ENCODE peak calls at places on chromosome 1, in six cellular contexts. One of them, this sample, is unnamed.

GRCh38 chr1:10353282-10353681 is 45.6 kb upstream of the PGD start:
- DNase-seq in ovary: no peak
- DNase-seq in A549: no peak
- DNase-seq in tibial nerve: no peak
- DNase-seq in IMR-90: no peak
- DNase-seq in heart left ventricle: no peak
- DNase-seq in this sample: no peak

GRCh38 chr1:6477039-6477820 is 11.3 kb upstream of the TNFRSF25 start:
- DNase-seq in ovary: no peak
- DNase-seq in A549: no peak
- DNase-seq in tibial nerve: no peak
- DNase-seq in IMR-90: no peak
- DNase-seq in heart left ventricle: no peak
- DNase-seq in this sample: no peak

GRCh38 chr1:247385283-247385682 is 30.7 kb upstream of the NLRP3 start:
- DNase-seq in ovary: no peak
- DNase-seq in A549: no peak
- DNase-seq in tibial nerve: no peak
- DNase-seq in IMR-90: peak
- DNase-seq in heart left ventricle: no peak
- DNase-seq in this sample: peak

GRCh38 chr1:240492832-240493440 is 119.0 kb downstream of the GREM2 start:
- DNase-seq in ovary: peak
- DNase-seq in A549: peak
- DNase-seq in tibial nerve: no peak
- DNase-seq in IMR-90: peak
- DNase-seq in heart left ventricle: no peak
- DNase-seq in this sample: no peak

GRCh38 chr1:944341-945325 is 14.4 kb downstream of the NOC2L start:
- DNase-seq in ovary: peak
- DNase-seq in A549: no peak
- DNase-seq in tibial nerve: no peak
- DNase-seq in IMR-90: peak
- DNase-seq in heart left ventricle: no peak
- DNase-seq in this sample: no peak

GRCh38 chr1:66452162-66452561 is 81.8 kb upstream of the SGIP1 start:
- DNase-seq in ovary: no peak
- DNase-seq in A549: no peak
- DNase-seq in tibial nerve: no peak
- DNase-seq in IMR-90: no peak
- DNase-seq in heart left ventricle: no peak
- DNase-seq in this sample: no peak

GRCh38 chr1:226063362-226064167 is 1.0 kb downstream of the H3-3A start:
- DNase-seq in ovary: peak
- DNase-seq in A549: peak
- DNase-seq in tibial nerve: peak
- DNase-seq in IMR-90: peak
- DNase-seq in heart left ventricle: peak
- DNase-seq in this sample: no peak

GRCh38 chr1:74328851-74329250 is 93.7 kb downstream of the TNNI3K start:
- DNase-seq in ovary: no peak
- DNase-seq in A549: no peak
- DNase-seq in tibial nerve: no peak
- DNase-seq in IMR-90: no peak
- DNase-seq in heart left ventricle: no peak
- DNase-seq in this sample: no peak

GRCh38 chr1:1624443-1625403 is 7.2 kb upstream of the MMP23B start:
- DNase-seq in ovary: peak
- DNase-seq in A549: no peak
- DNase-seq in tibial nerve: no peak
- DNase-seq in IMR-90: no peak
- DNase-seq in heart left ventricle: peak
- DNase-seq in this sample: no peak

GRCh38 chr1:1087351-1088035 is 13.4 kb upstream of the RNF223 start:
- DNase-seq in ovary: peak
- DNase-seq in A549: no peak
- DNase-seq in tibial nerve: no peak
- DNase-seq in IMR-90: no peak
- DNase-seq in heart left ventricle: no peak
- DNase-seq in this sample: no peak

GRCh38 chr1:15128520-15129313 is 24.8 kb upstream of the TMEM51 start:
- DNase-seq in ovary: peak
- DNase-seq in A549: peak
- DNase-seq in tibial nerve: peak
- DNase-seq in IMR-90: peak
- DNase-seq in heart left ventricle: peak
- DNase-seq in this sample: peak

GRCh38 chr1:84375965-84376910 is 22.0 kb upstream of the DNASE2B start:
- DNase-seq in ovary: no peak
- DNase-seq in A549: no peak
- DNase-seq in tibial nerve: no peak
- DNase-seq in IMR-90: peak
- DNase-seq in heart left ventricle: no peak
- DNase-seq in this sample: no peak

GRCh38 chr1:62870148-62870547 is 86.2 kb downstream of the ATG4C start:
- DNase-seq in ovary: no peak
- DNase-seq in A549: no peak
- DNase-seq in tibial nerve: no peak
- DNase-seq in IMR-90: peak
- DNase-seq in heart left ventricle: no peak
- DNase-seq in this sample: no peak

GRCh38 chr1:53498555-53499142 is 39.5 kb downstream of the DMRTB1 start:
- DNase-seq in ovary: no peak
- DNase-seq in A549: no peak
- DNase-seq in tibial nerve: no peak
- DNase-seq in IMR-90: peak
- DNase-seq in heart left ventricle: no peak
- DNase-seq in this sample: no peak

GRCh38 chr1:245585252-245585959 is 430.6 kb downstream of the KIF26B start:
- DNase-seq in ovary: no peak
- DNase-seq in A549: peak
- DNase-seq in tibial nerve: no peak
- DNase-seq in IMR-90: peak
- DNase-seq in heart left ventricle: no peak
- DNase-seq in this sample: peak

GRCh38 chr1:242411906-242412305 is 112.6 kb downstream of the PLD5 start:
- DNase-seq in ovary: no peak
- DNase-seq in A549: no peak
- DNase-seq in tibial nerve: no peak
- DNase-seq in IMR-90: no peak
- DNase-seq in heart left ventricle: no peak
- DNase-seq in this sample: no peak

GRCh38 chr1:6107409-6108356 is 62.0 kb downstream of the KCNAB2 start:
- DNase-seq in ovary: no peak
- DNase-seq in A549: no peak
- DNase-seq in tibial nerve: no peak
- DNase-seq in IMR-90: no peak
- DNase-seq in heart left ventricle: no peak
- DNase-seq in this sample: no peak

GRCh38 chr1:162663086-162663485 is 30.8 kb downstream of the DDR2 start:
- DNase-seq in ovary: no peak
- DNase-seq in A549: no peak
- DNase-seq in tibial nerve: no peak
- DNase-seq in IMR-90: peak
- DNase-seq in heart left ventricle: no peak
- DNase-seq in this sample: no peak

GRCh38 chr1:1200876-1201810 is 5.2 kb downstream of the TNFRSF18 start:
- DNase-seq in ovary: peak
- DNase-seq in A549: peak
- DNase-seq in tibial nerve: no peak
- DNase-seq in IMR-90: peak
- DNase-seq in heart left ventricle: peak
- DNase-seq in this sample: peak

GRCh38 chr1:156833598-156833997 is 16.9 kb upstream of the SH2D2A start:
- DNase-seq in ovary: no peak
- DNase-seq in A549: no peak
- DNase-seq in tibial nerve: no peak
- DNase-seq in IMR-90: no peak
- DNase-seq in heart left ventricle: no peak
- DNase-seq in this sample: no peak

GRCh38 chr1:185668013-185668412 is 66.2 kb upstream of the HMCN1 start:
- DNase-seq in ovary: no peak
- DNase-seq in A549: no peak
- DNase-seq in tibial nerve: no peak
- DNase-seq in IMR-90: no peak
- DNase-seq in heart left ventricle: no peak
- DNase-seq in this sample: no peak

GRCh38 chr1:40306296-40306695 is 10.8 kb downstream of the COL9A2 start:
- DNase-seq in ovary: no peak
- DNase-seq in A549: no peak
- DNase-seq in tibial nerve: no peak
- DNase-seq in IMR-90: no peak
- DNase-seq in heart left ventricle: no peak
- DNase-seq in this sample: no peak

GRCh38 chr1:184160236-184160635 is 108.7 kb downstream of the TSEN15 start:
- DNase-seq in ovary: no peak
- DNase-seq in A549: no peak
- DNase-seq in tibial nerve: no peak
- DNase-seq in IMR-90: peak
- DNase-seq in heart left ventricle: no peak
- DNase-seq in this sample: no peak

GRCh38 chr1:17563494-17564281 is 24.2 kb downstream of the ARHGEF10L start:
- DNase-seq in ovary: no peak
- DNase-seq in A549: no peak
- DNase-seq in tibial nerve: no peak
- DNase-seq in IMR-90: no peak
- DNase-seq in heart left ventricle: peak
- DNase-seq in this sample: no peak

GRCh38 chr1:202159534-202160371 is 649 bp downstream of the PTPN7 start:
- DNase-seq in ovary: no peak
- DNase-seq in A549: no peak
- DNase-seq in tibial nerve: no peak
- DNase-seq in IMR-90: no peak
- DNase-seq in heart left ventricle: no peak
- DNase-seq in this sample: no peak
- TF ChIP-seq POLR2A in ovary: no peak
- TF ChIP-seq POLR2A in A549: no peak
- TF ChIP-seq POLR2A in tibial nerve: no peak
- TF ChIP-seq POLR2A in IMR-90: no peak
- TF ChIP-seq POLR2A in heart left ventricle: no peak
- TF ChIP-seq POLR2A in this sample: no peak

DNA sequence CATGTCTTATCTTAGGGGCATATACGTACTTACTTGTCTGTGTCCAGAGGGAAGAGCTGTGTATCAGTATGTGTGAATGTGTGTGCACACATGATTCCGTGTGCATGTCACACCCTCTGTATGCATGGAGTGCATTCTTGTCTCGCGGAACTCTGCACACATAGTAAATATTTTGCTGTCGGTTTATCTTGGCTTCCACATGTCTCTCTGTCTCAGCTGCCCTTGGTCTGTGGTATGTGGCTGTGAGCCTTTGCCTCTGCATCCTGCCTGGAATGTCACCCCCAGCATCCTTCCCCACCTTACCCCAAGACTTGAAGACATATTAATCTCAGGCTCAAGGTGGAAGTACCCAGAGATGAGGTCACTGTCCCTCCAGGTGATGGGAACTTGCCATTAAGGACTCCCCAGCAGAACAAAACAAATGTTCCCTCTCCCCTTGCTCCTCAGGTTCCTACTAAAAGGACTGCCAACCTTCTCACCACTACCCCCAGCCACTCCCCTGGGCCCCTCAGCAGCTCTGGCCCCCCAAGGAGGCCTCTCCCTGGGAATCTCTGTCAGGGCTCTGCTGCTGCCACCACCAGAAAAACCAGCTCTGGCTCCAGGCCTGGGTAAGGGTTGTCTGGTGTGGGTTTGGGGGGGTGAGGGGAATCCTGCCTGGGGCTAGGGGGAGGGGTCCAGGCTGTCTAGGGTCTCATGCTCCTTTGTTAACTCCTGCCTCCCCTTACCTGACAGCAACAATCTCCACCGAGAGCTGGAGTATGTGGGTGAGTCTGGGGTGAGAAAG is 5.0 kb downstream of the NECTIN4 start:
- DNase-seq in ovary: no peak
- DNase-seq in A549: no peak
- DNase-seq in tibial nerve: no peak
- DNase-seq in IMR-90: peak
- DNase-seq in heart left ventricle: no peak
- DNase-seq in this sample: no peak
- TF ChIP-seq POLR2A in ovary: no peak
- TF ChIP-seq POLR2A in A549: no peak
- TF ChIP-seq POLR2A in tibial nerve: no peak
- TF ChIP-seq POLR2A in IMR-90: no peak
- TF ChIP-seq POLR2A in heart left ventricle: no peak
- TF ChIP-seq POLR2A in this sample: no peak

DNA sequence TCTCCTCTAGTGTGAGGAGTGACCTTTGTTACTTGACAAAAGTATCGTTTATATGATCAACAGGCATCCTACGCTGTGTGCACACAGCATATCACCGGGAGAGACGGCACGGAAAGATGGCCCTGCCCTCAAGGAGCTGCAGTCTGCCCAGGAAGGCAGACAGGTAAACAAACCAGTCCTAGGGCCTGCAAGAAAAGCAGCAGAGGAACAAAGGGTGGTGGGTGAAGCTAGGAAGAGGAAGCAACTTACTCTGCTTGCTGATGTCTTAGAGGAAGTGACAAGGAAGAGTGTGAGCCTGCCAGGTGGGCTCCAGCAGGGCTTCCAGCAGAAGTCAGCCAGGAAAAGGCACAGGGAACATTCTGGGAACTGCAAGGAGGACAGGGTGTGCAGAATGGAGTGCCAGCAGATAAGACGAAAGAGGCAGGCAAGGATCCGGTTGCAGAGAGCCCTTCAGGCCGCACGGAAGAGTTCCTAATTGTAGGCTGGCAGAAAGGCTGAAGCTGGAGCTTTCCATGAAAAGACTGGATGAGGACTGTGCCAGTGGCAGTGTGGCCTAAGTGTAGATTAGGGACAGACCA is 106.7 kb downstream of the SLC45A1 start:
- DNase-seq in ovary: peak
- DNase-seq in A549: no peak
- DNase-seq in tibial nerve: no peak
- DNase-seq in IMR-90: no peak
- DNase-seq in heart left ventricle: peak
- DNase-seq in this sample: no peak
- TF ChIP-seq POLR2A in ovary: no peak
- TF ChIP-seq POLR2A in A549: no peak
- TF ChIP-seq POLR2A in tibial nerve: no peak
- TF ChIP-seq POLR2A in IMR-90: no peak
- TF ChIP-seq POLR2A in heart left ventricle: no peak
- TF ChIP-seq POLR2A in this sample: no peak

DNA sequence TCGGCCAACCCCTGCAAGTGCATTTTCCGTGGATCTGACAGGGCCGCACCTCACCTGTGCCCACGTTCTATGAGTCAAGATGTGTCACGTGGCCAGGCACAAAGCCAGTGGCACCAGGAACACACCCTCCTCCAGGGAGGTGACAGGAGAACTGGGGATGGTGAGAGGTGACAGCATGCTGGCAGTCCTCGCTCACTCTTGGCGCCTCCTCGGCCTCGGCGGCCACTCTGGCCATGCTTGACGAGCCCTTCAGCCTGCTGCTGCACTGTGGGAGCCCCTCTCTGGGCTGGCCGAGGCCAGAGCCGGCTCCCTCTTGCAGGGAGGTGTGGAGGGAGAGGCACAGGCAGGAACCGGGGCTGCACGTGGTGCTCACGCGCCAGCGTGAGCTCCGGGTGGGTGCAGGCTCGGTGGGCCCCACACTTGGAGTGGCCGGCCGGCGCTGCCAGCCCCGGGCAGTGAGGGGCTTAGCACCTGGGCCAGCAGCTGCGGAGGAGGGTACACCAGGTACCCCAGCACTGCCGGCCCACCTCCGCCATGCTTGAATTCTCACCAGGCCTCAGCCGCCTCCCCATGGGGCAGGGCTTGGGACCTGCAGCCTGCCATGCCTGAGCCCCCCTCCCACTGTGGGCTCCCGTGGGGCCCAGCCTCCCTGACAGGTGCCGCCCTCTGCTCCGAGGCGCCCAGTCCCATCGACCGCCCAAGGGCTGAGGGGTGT is 11.6 kb upstream of the TTC34 start:
- DNase-seq in ovary: no peak
- DNase-seq in A549: no peak
- DNase-seq in tibial nerve: no peak
- DNase-seq in IMR-90: no peak
- DNase-seq in heart left ventricle: no peak
- DNase-seq in this sample: no peak
- TF ChIP-seq POLR2A in ovary: no peak
- TF ChIP-seq POLR2A in A549: no peak
- TF ChIP-seq POLR2A in tibial nerve: no peak
- TF ChIP-seq POLR2A in IMR-90: no peak
- TF ChIP-seq POLR2A in heart left ventricle: no peak
- TF ChIP-seq POLR2A in this sample: no peak

This sample was measured in H54.